ENCODE peak calls at places on chromosomes 7 and 10, in five cellular contexts. C is HTR-8/SVneo, Q is midbrain, A is retina, D is MCF 10A. I is an unnamed sample.

GRCh38 chr10:6353526-6353925 is 150.8 kb downstream of the PFKFB3 start:
- DNase-seq in C (no peak), D (no peak), A (no peak), Q (no peak), I (no peak)

GRCh38 chr7:154794147-154794780 is 208.7 kb downstream of the PAXIP1 start:
- DNase-seq in C (no peak), A (peak; percentile 81), Q (no peak), D (no peak), I (no peak)

GRCh38 chr7:96499532-96499931 is 177.6 kb upstream of the SLC25A13 start:
- DNase-seq in C (no peak), A (no peak), Q (no peak), D (no peak), I (no peak)

GRCh38 chr10:50248057-50248456 is 3.3 kb downstream of the ASAH2 start:
- DNase-seq in C (no peak), A (no peak), D (no peak), Q (no peak), I (no peak)

GRCh38 chr7:95295399-95295798 is 28.9 kb downstream of the PON1 start:
- DNase-seq in A (no peak), D (peak; percentile 47), C (no peak), Q (no peak), I (no peak)

GRCh38 chr7:30845426-30846135 is 66.1 kb upstream of the AQP1 start:
- DNase-seq in D (peak; percentile 16), C (no peak), Q (peak; percentile 22), A (peak; percentile 83), I (peak; percentile 72)

GRCh38 chr10:56449770-56450169 is 88.7 kb upstream of the ZWINT start:
- DNase-seq in D (peak; percentile 24), Q (no peak), A (no peak), C (no peak), I (no peak)

GRCh38 chr7:83921798-83922607 is 272.6 kb downstream of the SEMA3A start:
- DNase-seq in Q (no peak), D (no peak), A (no peak), C (no peak), I (no peak)

GRCh38 chr10:99571816-99572215 is 39.1 kb downstream of the NKX2-3 start:
- DNase-seq in A (no peak), D (no peak), Q (no peak), C (no peak), I (no peak)

GRCh38 chr10:52312999-52313349 is 1.1 kb upstream of the DKK1 start:
- DNase-seq in A (no peak), C (no peak), Q (no peak), D (no peak), I (no peak)

GRCh38 chr10:1119501-1119900 is 63.3 kb downstream of the WDR37 start:
- DNase-seq in D (no peak), C (no peak), Q (no peak), A (no peak), I (no peak)

GRCh38 chr10:21534611-21535493 is 820 bp downstream of the MLLT10 start:
- DNase-seq in Q (peak; percentile 62), C (no peak), D (peak; percentile 58), A (peak; percentile 75), I (peak; percentile 79)

GRCh38 chr7:94274828-94275227 is 119.9 kb upstream of the COL1A2 start:
- DNase-seq in C (no peak), D (no peak), Q (no peak), A (no peak), I (no peak)

GRCh38 chr10:127997937-127998336 is 91.0 kb downstream of the PTPRE start:
- DNase-seq in A (peak; percentile 65), Q (peak; percentile 39), D (no peak), C (no peak), I (no peak)

GRCh38 chr10:59626523-59626869 is 83.2 kb downstream of the SLC16A9 start:
- DNase-seq in D (no peak), C (no peak), Q (no peak), A (no peak), I (no peak)

GRCh38 chr7:157124655-157125054 is 14.1 kb upstream of the UBE3C start:
- DNase-seq in D (no peak), A (no peak), C (no peak), Q (no peak), I (no peak)